ENCODE peak calls at places on chromosomes 6 and 20, in six cellular contexts. D is esophagus muscularis mucosa, U is HepG2, M is A549, E is sigmoid colon, L is stomach. C is an unnamed sample.

GRCh38 chr6:167795874-167796667 is 30.6 kb upstream of the AFDN start:
- DNase-seq in U (no peak), D (peak), L (peak), E (no peak), M (no peak), C (no peak)

GRCh38 chr6:74717591-74717990 is 488.3 kb downstream of the COL12A1 start:
- DNase-seq in M (no peak), D (no peak), E (no peak), L (no peak), U (no peak), C (no peak)

GRCh38 chr20:48971956-48972355 is 50.4 kb downstream of the ARFGEF2 start:
- DNase-seq in M (no peak), D (no peak), L (no peak), E (no peak), U (no peak), C (no peak)

GRCh38 chr20:4711511-4711910 is 10.2 kb upstream of the PRND start:
- DNase-seq in L (no peak), U (no peak), D (peak), E (no peak), M (no peak), C (no peak)

GRCh38 chr6:101668496-101668895 is 275.0 kb downstream of the GRIK2 start:
- DNase-seq in L (no peak), D (no peak), M (no peak), E (no peak), U (no peak), C (no peak)

GRCh38 chr6:121055572-121056163 is 278.6 kb downstream of the TBC1D32 start:
- DNase-seq in M (peak), E (no peak), L (no peak), D (no peak), U (peak), C (no peak)

GRCh38 chr6:129186988-129187387 is 304.1 kb downstream of the LAMA2 start:
- DNase-seq in D (no peak), L (no peak), M (no peak), E (no peak), U (no peak), C (no peak)

GRCh38 chr6:43817192-43817591 is 47.2 kb downstream of the VEGFA start:
- DNase-seq in M (peak), E (no peak), D (no peak), L (peak), U (peak), C (no peak)

GRCh38 chr6:19705606-19706005 is 131.6 kb upstream of the ID4 start:
- DNase-seq in E (no peak), D (no peak), U (no peak), M (no peak), L (no peak), C (no peak)

GRCh38 chr6:19694697-19695096 is 142.5 kb upstream of the ID4 start:
- DNase-seq in U (no peak), D (no peak), E (no peak), M (no peak), L (no peak), C (no peak)

GRCh38 chr6:19697744-19698290 is 139.4 kb upstream of the ID4 start:
- DNase-seq in D (no peak), E (no peak), U (no peak), M (no peak), L (no peak), C (no peak)

DNA sequence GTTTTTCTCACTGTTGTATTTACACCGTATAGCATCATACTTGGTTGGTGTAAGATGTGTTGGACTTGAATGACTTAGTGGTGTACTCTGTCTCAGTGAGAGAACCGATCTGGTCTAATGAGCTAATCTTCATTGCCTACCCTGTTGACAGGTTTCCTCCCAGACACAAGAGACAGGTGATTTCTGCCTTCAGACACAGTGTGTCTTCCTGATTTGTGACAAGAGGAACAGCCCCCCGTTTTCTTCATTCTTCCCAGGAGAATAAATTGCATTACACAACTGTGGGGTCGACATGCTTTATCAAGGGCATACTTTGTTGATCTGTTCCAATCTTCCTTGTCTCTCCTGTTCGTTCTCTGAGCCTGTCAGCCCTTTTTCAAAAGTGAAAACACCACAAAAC is 137.2 kb upstream of the ID4 start:
- DNase-seq in E (no peak), L (no peak), D (no peak), M (no peak), U (no peak), C (no peak)
- TF ChIP-seq POLR2A in E (no peak), L (no peak), D (no peak), M (no peak), U (no peak), C (no peak)

GRCh38 chr20:10051185-10051584 is 16.4 kb downstream of the ANKEF1 start:
- DNase-seq in U (no peak), M (no peak), D (no peak), E (no peak), L (no peak), C (no peak)

GRCh38 chr20:10047427-10047826 is 12.6 kb downstream of the ANKEF1 start:
- DNase-seq in M (peak), L (no peak), E (no peak), D (no peak), U (peak), C (no peak)
- TF ChIP-seq CTCF in M (peak), L (no peak), E (no peak), D (no peak), U (peak), C (no peak)

DNA sequence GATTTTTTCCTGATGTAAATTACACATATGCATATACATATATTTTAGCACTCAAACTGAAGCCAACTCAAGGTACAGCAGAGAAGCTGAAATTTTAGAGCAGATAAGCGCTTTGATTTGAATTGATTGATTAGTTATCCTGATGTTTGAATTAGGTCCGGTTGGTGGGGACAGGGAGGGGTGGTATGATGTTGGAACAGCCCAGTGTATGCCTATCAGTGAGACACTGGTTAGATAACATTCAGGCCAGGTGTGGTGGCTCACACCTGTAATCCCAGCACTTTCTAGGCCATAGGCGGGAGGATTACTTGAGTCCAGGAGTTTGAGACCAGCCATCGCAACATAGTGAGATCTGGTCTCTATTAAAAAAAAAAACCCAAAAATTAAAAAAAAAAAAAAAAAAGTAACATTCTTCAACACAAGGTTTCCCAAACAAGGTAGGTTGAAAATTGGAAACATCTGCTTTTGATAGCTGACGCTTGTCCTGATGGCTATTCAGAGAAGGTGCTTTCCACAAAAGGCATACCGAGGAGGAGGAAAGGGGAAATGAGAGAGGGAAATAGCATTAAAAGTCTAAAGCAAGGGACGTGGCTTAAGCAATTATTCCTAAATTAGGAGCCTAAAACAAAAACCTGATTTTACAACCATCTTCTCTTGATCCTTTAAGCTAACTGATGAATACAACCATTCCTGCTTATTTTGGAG is 288.4 kb upstream of the JARID2 start:
- DNase-seq in U (no peak), D (no peak), L (no peak), E (no peak), M (no peak), C (no peak)
- TF ChIP-seq EP300 in U (no peak), D (no peak), L (no peak), E (no peak), M (no peak), C (no peak)

DNA sequence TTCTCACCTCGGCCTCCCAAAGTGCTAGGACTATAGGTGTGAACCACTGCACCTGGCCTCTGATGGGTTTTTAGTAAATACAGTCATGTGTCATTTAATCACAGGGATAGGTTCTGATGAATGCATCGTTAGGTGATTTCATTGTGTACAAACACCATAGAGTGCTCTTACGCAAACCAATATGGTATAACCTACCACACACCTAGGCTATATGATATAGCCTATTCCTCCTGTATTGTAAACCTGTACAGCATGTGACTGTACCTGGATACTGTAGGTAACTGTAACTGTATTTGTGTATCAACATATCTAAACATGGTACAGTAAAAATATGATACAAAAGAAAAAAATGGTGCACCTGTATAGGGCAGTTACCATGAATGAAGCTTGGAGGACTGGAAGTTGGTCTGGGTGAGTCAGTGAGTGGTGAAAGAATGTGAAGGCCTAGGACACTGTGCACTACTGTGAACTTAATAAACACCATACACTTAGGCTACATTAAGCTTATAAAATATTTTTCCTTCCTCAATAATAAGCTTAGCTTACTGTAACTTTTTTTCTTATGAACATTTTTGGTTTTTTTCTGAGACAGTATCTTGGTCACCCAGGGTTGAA is 10.0 kb downstream of the BICRAL start:
- DNase-seq in D (no peak), E (no peak), M (no peak), U (no peak), L (no peak), C (no peak)
- TF ChIP-seq POLR2A in D (no peak), E (no peak), M (no peak), U (no peak), L (no peak), C (no peak)

GRCh38 chr6:28871335-28872156 is 52.2 kb downstream of the TRIM27 start:
- DNase-seq in D (no peak), L (no peak), U (no peak), E (no peak), M (no peak), C (no peak)

GRCh38 chr6:28864321-28864923 is 59.4 kb downstream of the TRIM27 start:
- DNase-seq in M (no peak), D (no peak), U (no peak), E (no peak), L (no peak), C (no peak)

GRCh38 chr6:28867078-28867414 is 56.7 kb downstream of the TRIM27 start:
- DNase-seq in D (no peak), U (no peak), L (no peak), M (no peak), E (no peak), C (no peak)

GRCh38 chr6:28866342-28867077 is 57.3 kb downstream of the TRIM27 start:
- DNase-seq in U (peak), E (peak), D (peak), L (peak), M (no peak), C (peak)

DNA sequence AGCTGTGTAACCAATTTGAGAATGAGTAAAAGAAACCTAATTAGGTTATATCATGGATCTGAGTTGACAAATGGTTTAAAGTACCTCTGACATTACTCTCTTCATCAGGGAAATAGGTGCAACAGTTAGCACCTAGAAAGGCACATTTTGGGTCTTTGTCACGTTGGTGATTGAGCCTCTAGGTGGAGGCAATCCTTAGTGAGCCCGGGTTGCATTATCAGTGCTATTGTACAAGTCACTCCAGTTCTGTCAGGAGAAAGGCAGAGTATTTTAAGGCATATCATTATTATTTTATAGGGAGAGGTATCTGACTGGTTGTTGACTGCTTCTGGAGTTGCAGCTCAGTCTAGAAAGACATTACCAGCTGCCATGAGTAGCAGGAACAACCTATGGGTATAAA is 54.9 kb downstream of the TRIM27 start:
- DNase-seq in E (no peak), D (no peak), U (no peak), M (no peak), L (no peak), C (no peak)
- TF ChIP-seq CTCF in E (no peak), D (no peak), U (no peak), M (no peak), L (no peak), C (no peak)

GRCh38 chr6:62323818-62324217 is 37.8 kb upstream of the KHDRBS2 start:
- DNase-seq in D (no peak), M (no peak), E (no peak), L (no peak), U (no peak), C (no peak)
- TF ChIP-seq EP300 in D (no peak), M (no peak), E (no peak), L (no peak), U (no peak), C (no peak)

DNA sequence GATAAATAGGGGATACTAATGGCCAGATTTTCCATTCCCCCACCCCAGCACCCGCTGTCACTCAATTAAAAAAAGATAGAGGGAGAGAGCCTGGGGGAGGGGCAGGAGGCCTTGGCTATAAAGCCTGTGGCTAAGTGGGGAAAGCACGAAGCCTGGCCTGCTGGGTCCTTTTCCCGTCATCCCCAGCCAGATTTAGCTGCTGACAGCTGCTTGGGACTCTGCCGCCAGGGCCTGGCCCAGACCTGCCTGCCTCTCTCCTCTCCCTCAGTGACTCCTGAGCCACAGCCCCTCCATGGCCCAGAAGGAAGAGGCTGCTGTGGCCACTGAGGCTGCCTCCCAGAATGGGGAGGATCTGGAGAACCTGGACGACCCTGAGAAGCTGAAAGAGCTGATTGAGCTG is at the start of gene APOBEC2:
- DNase-seq in M (no peak), D (no peak), U (no peak), L (no peak), E (peak), C (no peak)
- TF ChIP-seq POLR2A in M (no peak), D (no peak), U (no peak), L (no peak), E (no peak), C (no peak)

GRCh38 chr20:46771195-46771588 is 61.7 kb downstream of the SLC2A10 start:
- DNase-seq in D (no peak), E (no peak), M (no peak), U (no peak), L (no peak), C (no peak)

GRCh38 chr20:46774943-46775560 is 65.6 kb downstream of the SLC2A10 start:
- DNase-seq in U (no peak), E (no peak), M (no peak), L (no peak), D (no peak), C (no peak)

GRCh38 chr20:46770330-46771194 is 61.1 kb downstream of the SLC2A10 start:
- DNase-seq in E (no peak), L (no peak), U (no peak), M (no peak), D (no peak), C (no peak)

GRCh38 chr20:46773680-46774079 is 64.2 kb downstream of the SLC2A10 start:
- DNase-seq in U (no peak), M (no peak), L (no peak), E (no peak), D (no peak), C (no peak)

GRCh38 chr20:46772901-46773300 is 63.5 kb downstream of the SLC2A10 start:
- DNase-seq in U (peak), D (no peak), M (no peak), L (no peak), E (no peak), C (no peak)
- TF ChIP-seq CTCF in U (peak), D (no peak), M (peak), L (no peak), E (no peak), C (no peak)

C was measured in ovary.